ENCODE peak calls at places on chromosomes 16 and 17, in five cellular contexts. R is mesendoderm, N is fibroblast of lung, Y is IMR-90, E is neuronal stem cell. K is an unnamed sample.

GRCh38 chr17:4853195-4853762 is 20.1 kb downstream of the MINK1 start:
- DNase-seq in R (no peak), N (no peak), Y (no peak), E (no peak), K (no peak)

GRCh38 chr16:55942821-55943220 is 67.6 kb upstream of the CES5A start:
- DNase-seq in R (no peak), N (no peak), Y (no peak), E (no peak), K (no peak)

GRCh38 chr17:59607061-59607460 is 12.6 kb upstream of the CLTC start:
- DNase-seq in R (no peak), N (no peak), Y (no peak), E (no peak), K (no peak)

GRCh38 chr17:42200702-42201101 is 6.4 kb upstream of the GHDC start:
- DNase-seq in R (no peak), N (peak; percentile 51), Y (no peak), E (no peak), K (no peak)

GRCh38 chr17:31008374-31009035 is 37.7 kb downstream of the RNF135 start:
- DNase-seq in R (peak; percentile 84), N (peak; percentile 76), Y (peak; percentile 45), E (peak; percentile 46), K (peak; percentile 84)

GRCh38 chr17:67484261-67484660 is 107.2 kb downstream of the PITPNC1 start:
- DNase-seq in R (no peak), N (no peak), Y (no peak), E (no peak), K (no peak)

GRCh38 chr17:18954321-18954720 is 2.4 kb downstream of the SLC5A10 start:
- DNase-seq in R (no peak), N (no peak), Y (no peak), E (no peak), K (no peak)

GRCh38 chr16:85445779-85446222 is 167.3 kb upstream of the GSE1 start:
- DNase-seq in R (no peak), N (no peak), Y (peak; percentile 29), E (no peak), K (no peak)

GRCh38 chr16:84240455-84240854 is 643 bp upstream of the KCNG4 start:
- DNase-seq in R (no peak), N (no peak), Y (no peak), E (no peak), K (no peak)

GRCh38 chr17:82528484-82529265 is 9.1 kb downstream of the FOXK2 start:
- DNase-seq in R (no peak), N (peak; percentile 32), Y (peak; percentile 24), E (no peak), K (peak; percentile 52)

GRCh38 chr17:79859676-79860615 is 20.7 kb upstream of the CBX4 start:
- DNase-seq in R (no peak), N (no peak), Y (no peak), E (no peak), K (no peak)

GRCh38 chr16:22190169-22191088 is 15.6 kb upstream of the EEF2K start:
- DNase-seq in R (peak; percentile 99), N (peak; percentile 98), Y (peak; percentile 100), E (peak; percentile 100), K (peak; percentile 100)

GRCh38 chr17:81233316-81233715 is 5.5 kb downstream of the TEPSIN start:
- DNase-seq in R (no peak), N (no peak), Y (no peak), E (no peak), K (no peak)
- H3K9ac ChIP-seq in R (no peak overlapping the region), N (no peak overlapping the region), Y (no peak overlapping the region), E (peak overlapping the region; percentile 21), K (no peak overlapping the region)

DNA sequence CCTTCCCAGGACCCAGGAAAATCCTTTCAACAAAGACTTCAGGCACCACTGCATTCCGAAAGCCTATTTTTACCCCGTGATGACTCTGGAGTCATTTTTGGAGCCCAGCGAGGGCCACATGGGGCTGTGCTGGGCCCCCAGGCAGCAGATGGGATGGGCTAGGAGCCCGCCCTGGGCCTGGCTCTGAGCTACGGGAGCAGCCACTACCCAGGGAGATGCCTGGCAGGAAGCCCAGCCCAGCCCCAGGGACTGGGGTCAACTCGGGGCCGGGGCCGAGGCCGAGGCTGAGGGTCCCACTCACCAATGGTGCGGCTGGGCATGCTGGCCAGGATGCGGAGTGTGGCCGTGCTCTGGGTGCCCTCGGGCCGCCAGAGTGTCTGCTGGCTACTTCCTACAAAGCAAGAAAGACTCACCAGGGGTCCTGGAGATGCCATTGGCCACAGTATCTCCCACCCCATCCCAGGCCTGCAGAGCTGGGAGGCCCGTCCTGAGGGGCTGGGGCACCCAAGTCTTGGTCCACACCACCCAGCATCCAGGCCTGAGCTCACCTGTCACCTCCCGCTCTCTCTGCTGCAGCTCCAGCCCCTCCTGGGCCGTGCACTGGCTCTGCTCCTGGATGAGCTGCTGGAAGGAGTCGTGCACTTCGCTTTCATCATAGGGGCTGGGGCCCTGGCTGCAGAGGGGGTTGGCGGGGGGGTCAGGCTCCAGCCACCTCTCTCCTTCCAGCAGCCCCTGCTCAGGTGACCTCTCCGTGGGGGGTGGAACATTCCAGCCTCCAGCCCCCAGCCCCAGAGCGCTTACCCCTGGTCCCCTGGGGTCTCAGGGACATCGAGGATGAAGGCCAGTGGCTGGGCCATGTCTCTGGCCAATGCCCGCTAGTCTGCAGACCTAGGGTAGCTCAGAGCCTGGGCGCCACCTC is 2.3 kb downstream of the TMC6 start:
- DNase-seq in R (no peak), N (no peak), Y (no peak), E (no peak), K (no peak)
- H3K9ac ChIP-seq in R (peak overlapping the region; percentile 79), N (no peak overlapping the region), Y (no peak overlapping the region), E (no peak overlapping the region), K (no peak overlapping the region)

DNA sequence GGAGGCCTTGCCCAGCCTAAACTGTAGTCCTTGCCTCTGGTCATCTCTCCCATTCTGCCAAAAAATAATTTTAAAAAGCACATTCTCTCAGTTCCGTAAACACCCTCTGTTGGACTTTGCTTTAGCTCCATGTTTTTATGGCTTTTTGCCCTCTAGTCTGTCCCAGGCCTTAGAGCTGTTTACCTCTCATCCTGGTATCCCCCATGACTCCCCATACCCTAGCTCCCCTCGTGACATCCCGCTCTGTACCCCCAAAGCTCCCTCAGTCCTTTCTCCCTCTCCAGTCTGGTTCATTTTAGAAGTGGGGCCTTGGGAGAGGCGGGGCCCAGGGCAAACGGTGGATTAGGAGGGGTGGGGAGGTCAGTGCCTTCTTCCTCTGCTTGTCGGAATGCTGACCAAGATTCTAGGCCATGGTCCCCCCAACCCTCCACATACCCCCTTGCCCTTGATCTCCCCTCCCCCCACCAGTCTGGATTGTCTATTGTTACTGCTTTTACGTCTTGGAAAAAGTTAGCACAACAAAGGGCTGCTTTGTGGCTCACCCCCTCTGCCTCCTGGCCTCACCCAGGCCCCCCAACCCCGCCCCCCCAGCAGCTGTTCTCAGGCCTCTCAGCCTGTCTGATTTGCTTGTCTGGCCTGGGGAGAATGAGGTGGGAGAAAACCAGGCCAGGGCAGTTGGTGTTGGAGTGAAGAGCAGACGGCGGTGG is 18.3 kb downstream of the GJD3 start:
- DNase-seq in R (no peak), N (peak; percentile 54), Y (no peak), E (no peak), K (peak; percentile 59)
- H3K9ac ChIP-seq in R (peak overlapping the region; percentile 84), N (no peak overlapping the region), Y (peak overlapping the region; percentile 55), E (no peak overlapping the region), K (no peak overlapping the region)

DNA sequence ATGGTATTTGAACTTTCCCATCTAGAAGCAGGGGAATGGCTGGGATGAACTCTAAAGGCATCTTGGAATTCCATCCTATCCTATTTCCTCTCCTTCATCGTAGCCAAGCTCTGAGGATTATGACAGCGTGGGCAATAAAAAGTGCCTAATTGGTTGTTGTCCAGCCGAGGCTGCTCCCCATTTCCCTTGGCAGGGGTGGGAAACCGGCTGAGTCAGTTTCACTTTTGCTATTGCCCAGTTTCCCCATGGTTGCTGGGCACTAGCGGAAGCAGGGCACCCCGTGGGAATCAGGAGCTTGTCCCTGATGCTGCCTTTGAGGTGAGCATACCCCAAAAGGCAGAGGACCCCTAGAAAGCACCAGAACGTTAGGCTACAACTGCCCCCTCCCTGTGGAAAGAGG is 13.8 kb upstream of the SP2 start:
- DNase-seq in R (no peak), N (no peak), Y (peak; percentile 32), E (no peak), K (no peak)
- H3K9ac ChIP-seq in R (no peak overlapping the region), N (no peak overlapping the region), Y (no peak overlapping the region), E (no peak overlapping the region), K (no peak overlapping the region)

GRCh38 chr16:77877712-77878111 is 89.3 kb downstream of the VAT1L start:
- DNase-seq in R (no peak), N (peak; percentile 98), Y (peak; percentile 97), E (no peak), K (no peak)
- H3K9ac ChIP-seq in R (no peak overlapping the region), N (no peak overlapping the region), Y (no peak overlapping the region), E (no peak overlapping the region), K (no peak overlapping the region)

GRCh38 chr16:81527477-81528178 is 83.0 kb downstream of the CMIP start:
- DNase-seq in R (no peak), N (no peak), Y (no peak), E (no peak), K (no peak)

GRCh38 chr16:81526199-81526598 is 81.6 kb downstream of the CMIP start:
- DNase-seq in R (no peak), N (peak; percentile 67), Y (peak; percentile 20), E (no peak), K (no peak)

GRCh38 chr16:81524382-81524781 is 79.8 kb downstream of the CMIP start:
- DNase-seq in R (no peak), N (peak; percentile 57), Y (no peak), E (no peak), K (no peak)

GRCh38 chr16:81528258-81528657 is 83.7 kb downstream of the CMIP start:
- DNase-seq in R (no peak), N (no peak), Y (no peak), E (no peak), K (no peak)

GRCh38 chr16:81526935-81527334 is 82.3 kb downstream of the CMIP start:
- DNase-seq in R (no peak), N (peak; percentile 86), Y (peak; percentile 27), E (no peak), K (no peak)
- H3K9ac ChIP-seq in R (no peak overlapping the region), N (no peak overlapping the region), Y (no peak overlapping the region), E (no peak overlapping the region), K (no peak overlapping the region)

GRCh38 chr17:47665655-47666054 is 15.9 kb downstream of the KPNB1 start:
- DNase-seq in R (no peak), N (no peak), Y (peak; percentile 33), E (no peak), K (no peak)

GRCh38 chr17:47654991-47655390 is 5.3 kb downstream of the KPNB1 start:
- DNase-seq in R (no peak), N (no peak), Y (no peak), E (no peak), K (no peak)

GRCh38 chr17:47663997-47664941 is 14.6 kb downstream of the KPNB1 start:
- DNase-seq in R (peak; percentile 76), N (peak; percentile 48), Y (peak; percentile 54), E (peak; percentile 63), K (peak; percentile 79)

GRCh38 chr17:47660064-47660492 is 10.4 kb downstream of the KPNB1 start:
- DNase-seq in R (no peak), N (no peak), Y (no peak), E (no peak), K (no peak)
- H3K9ac ChIP-seq in R (no peak overlapping the region), N (no peak overlapping the region), Y (no peak overlapping the region), E (no peak overlapping the region), K (no peak overlapping the region)

DNA sequence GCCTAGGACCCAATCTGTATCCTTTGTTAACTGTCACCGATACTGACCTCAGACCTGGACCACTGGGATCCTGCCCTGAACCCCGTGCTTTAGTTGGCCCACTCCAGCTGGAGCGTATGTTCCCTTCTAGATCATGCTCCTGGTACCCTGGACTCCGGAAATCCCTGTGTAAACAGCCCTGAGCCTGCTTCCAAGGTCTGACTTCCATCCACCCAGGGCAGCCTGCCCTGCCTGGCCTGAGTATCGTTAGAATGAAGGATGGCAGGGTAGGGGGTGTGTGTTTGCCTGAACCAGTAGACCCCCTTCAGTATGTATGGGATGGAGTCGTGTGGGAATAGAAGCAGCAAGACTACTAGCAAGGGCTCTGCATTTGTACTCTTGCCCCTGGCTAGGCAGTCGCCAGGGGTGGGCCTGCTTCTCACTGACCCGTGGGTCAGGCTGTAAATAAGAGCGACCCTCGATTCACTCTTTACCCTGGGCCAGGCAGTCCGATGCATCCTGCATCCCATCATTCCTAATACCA is 691 bp upstream of the TMEM98 start:
- DNase-seq in R (no peak), N (no peak), Y (peak; percentile 11), E (no peak), K (no peak)
- H3K9ac ChIP-seq in R (peak overlapping the region; percentile 74), N (peak overlapping the region; percentile 75), Y (peak overlapping the region; percentile 85), E (peak overlapping the region; percentile 83), K (no peak overlapping the region)

K was measured in H9.